ENCODE peak calls at places on chromosomes 13 and 19, in seven cellular contexts. B is stomach, F is body of pancreas, P is aorta, G is ovary, I is neural progenitor cell, R is colonic mucosa. Q is an unnamed sample.

GRCh38 chr19:42093505-42093904 is 17.5 kb downstream of the ZNF574 start:
- DNase-seq in I (no peak), G (no peak), B (no peak), F (no peak), P (no peak), R (no peak), Q (no peak)

GRCh38 chr13:54226866-54227265 is 1198.3 kb downstream of the OLFM4 start:
- DNase-seq in R (no peak), F (no peak), I (no peak), G (no peak), B (no peak), P (no peak), Q (no peak)

GRCh38 chr19:14473915-14474578 is 1.1 kb downstream of the PTGER1 start:
- DNase-seq in G (no peak), R (peak; percentile 58), P (no peak), F (peak; percentile 56), B (peak; percentile 59), I (no peak), Q (no peak)

GRCh38 chr13:50990540-50991506 is 81.2 kb downstream of the RNASEH2B start:
- DNase-seq in F (peak; percentile 23), I (peak; percentile 49), R (no peak), B (no peak), G (peak; percentile 71), P (peak; percentile 80), Q (peak; percentile 84)

GRCh38 chr19:2646866-2647535 is 55.5 kb downstream of the GNG7 start:
- DNase-seq in R (no peak), I (no peak), F (no peak), G (no peak), P (no peak), B (no peak), Q (no peak)

GRCh38 chr13:33645591-33646554 is 172.1 kb upstream of the RFC3 start:
- DNase-seq in R (no peak), F (no peak), G (no peak), B (no peak), I (no peak), P (no peak), Q (no peak)

GRCh38 chr13:99958402-99959126 is 13.0 kb downstream of the ZIC5 start:
- DNase-seq in G (no peak), I (peak; percentile 89), P (no peak), F (no peak), R (no peak), B (peak; percentile 16), Q (no peak)

GRCh38 chr19:14890616-14891379 is 4.9 kb upstream of the OR7A17 start:
- DNase-seq in P (peak; percentile 52), F (no peak), I (no peak), G (no peak), B (no peak), R (no peak), Q (no peak)

GRCh38 chr13:23392313-23392712 is 41.2 kb downstream of the SACS start:
- DNase-seq in F (no peak), P (no peak), R (no peak), B (no peak), I (no peak), G (no peak), Q (no peak)

GRCh38 chr19:459724-460511 is 915 bp downstream of the SHC2 start:
- DNase-seq in R (peak; percentile 56), I (peak; percentile 82), G (peak; percentile 79), P (no peak), F (peak; percentile 83), B (peak; percentile 69), Q (peak; percentile 58)
- H3K4me3 ChIP-seq in R (peak overlapping the region; percentile 57), I (peak overlapping the region; percentile 55), G (peak overlapping the region; percentile 67), P (peak overlapping the region; percentile 35), F (peak overlapping the region; percentile 94), B (peak overlapping the region; percentile 73), Q (peak overlapping the region; percentile 63)

GRCh38 chr19:5632241-5632612 is 9.3 kb downstream of the SAFB start:
- DNase-seq in B (no peak), R (no peak), F (no peak), P (no peak), G (no peak), I (no peak), Q (no peak)
- H3K4me1 ChIP-seq in B (peaks cover 50% of the 10 kb centered on the region), R (peaks cover 12% of the 10 kb centered on the region), F (peaks cover 45% of the 10 kb centered on the region), P (peaks cover 6% of the 10 kb centered on the region), G (peaks cover 20% of the 10 kb centered on the region), I (no peaks in the 10 kb centered on the region), Q (peaks cover 18% of the 10 kb centered on the region)

DNA sequence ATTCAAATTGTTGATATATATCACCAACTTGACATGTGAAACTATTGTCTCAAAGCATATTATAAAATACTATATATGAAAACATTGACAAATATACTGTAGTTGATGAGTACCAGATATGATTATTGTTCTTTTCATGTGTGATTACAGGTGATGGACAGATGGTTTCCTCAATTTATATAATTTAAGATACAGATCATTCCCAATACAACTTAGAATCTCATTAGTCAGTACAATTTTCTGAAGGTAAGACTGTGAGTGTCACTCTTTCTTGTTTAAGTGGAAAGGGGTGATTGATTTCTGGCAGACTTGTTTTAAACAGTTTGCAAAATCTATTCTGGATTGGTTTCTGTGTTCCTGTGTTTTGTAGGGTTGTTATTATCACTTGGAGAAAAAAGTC is 498.8 kb downstream of the IRS2 start:
- DNase-seq in P (no peak), G (no peak), R (no peak), I (no peak), B (no peak), F (no peak), Q (no peak)
- H3K4me3 ChIP-seq in P (no peak overlapping the region), G (no peak overlapping the region), R (no peak overlapping the region), I (no peak overlapping the region), B (no peak overlapping the region), F (no peak overlapping the region), Q (no peak overlapping the region)

GRCh38 chr19:18518639-18519038 is 3.2 kb downstream of the ELL start:
- DNase-seq in F (no peak), G (no peak), P (no peak), B (no peak), I (no peak), R (no peak), Q (no peak)

GRCh38 chr19:18513868-18514267 is 8.0 kb downstream of the ELL start:
- DNase-seq in P (no peak), B (no peak), I (no peak), G (peak; percentile 78), R (no peak), F (no peak), Q (peak; percentile 66)

GRCh38 chr19:18515959-18516358 is 5.9 kb downstream of the ELL start:
- DNase-seq in F (no peak), B (no peak), P (no peak), G (no peak), I (no peak), R (no peak), Q (no peak)

GRCh38 chr19:18517606-18518005 is 4.3 kb downstream of the ELL start:
- DNase-seq in B (no peak), P (no peak), F (no peak), R (no peak), G (no peak), I (no peak), Q (no peak)

DNA sequence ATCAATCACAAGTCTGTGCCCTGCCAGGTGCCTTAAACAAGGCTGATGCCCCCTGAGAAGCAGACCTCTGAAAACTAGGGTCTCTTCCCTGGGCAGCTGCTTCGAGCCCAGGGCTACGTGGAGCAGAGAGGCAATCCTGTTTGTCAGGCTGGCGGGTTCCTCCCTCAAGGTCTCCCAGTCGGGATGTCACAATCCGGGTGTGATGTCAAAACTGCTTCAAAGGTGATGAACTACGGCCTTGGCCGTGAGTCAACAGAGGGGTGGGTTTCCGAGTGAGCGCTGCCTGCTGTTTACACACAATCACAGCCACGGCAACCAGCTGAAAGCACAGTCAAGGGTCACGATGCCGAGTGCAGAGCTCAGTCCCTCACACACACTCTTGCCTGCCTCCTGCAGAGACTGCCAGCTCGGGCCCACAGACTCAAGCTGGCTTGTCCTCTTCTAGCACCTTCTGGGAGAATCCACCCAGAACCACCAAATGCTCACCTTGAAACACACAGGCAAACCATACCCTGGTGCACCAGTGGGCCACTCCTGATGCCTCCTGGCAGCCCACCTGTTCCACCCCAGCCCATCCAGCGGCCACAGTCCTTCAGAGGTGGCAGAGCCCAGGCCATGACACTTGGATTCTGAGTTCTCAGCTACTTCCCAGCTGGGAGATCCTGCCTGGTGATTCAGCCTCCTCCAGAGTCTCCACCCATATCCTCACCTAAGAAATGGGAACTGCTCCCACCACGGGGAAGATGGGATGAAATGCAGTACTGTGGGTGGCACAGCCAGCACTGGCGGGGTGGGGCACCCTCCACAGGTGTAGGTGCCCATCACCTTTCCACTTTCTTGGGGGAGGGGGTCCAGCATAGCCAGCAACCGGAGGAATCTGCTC is 6.8 kb downstream of the ELL start:
- DNase-seq in F (peak; percentile 65), G (peak; percentile 76), P (peak; percentile 75), R (peak; percentile 71), B (peak; percentile 71), I (no peak), Q (peak; percentile 50)
- H3K4me1 ChIP-seq in F (peaks cover 48% of the 10 kb centered on the region), G (peaks cover 24% of the 10 kb centered on the region), P (no peaks in the 10 kb centered on the region), R (peaks cover 20% of the 10 kb centered on the region), B (peaks cover 63% of the 10 kb centered on the region), I (peaks cover 3% of the 10 kb centered on the region), Q (no peaks in the 10 kb centered on the region)

GRCh38 chr13:94917814-94918213 is 205.5 kb upstream of the SOX21 start:
- DNase-seq in I (peak; percentile 20), G (no peak), R (no peak), B (no peak), F (no peak), P (no peak), Q (no peak)
- H3K4me3 ChIP-seq in I (no peak overlapping the region), G (no peak overlapping the region), R (no peak overlapping the region), B (no peak overlapping the region), F (no peak overlapping the region), P (no peak overlapping the region), Q (no peak overlapping the region)

Q was measured in uterus.